ENCODE peak calls at places on chromosomes 2 and 18, in four cellular contexts. M is AG08395, U is LoVo, N is fibroblast of pulmonary artery. F is an unnamed sample.

GRCh38 chr2:65164379-65165023 is 34.6 kb upstream of the RAB1A start:
- DNase-seq in N (no peak), U (no peak), M (no peak), F (no peak)

GRCh38 chr18:78972930-78973331 is 6.7 kb upstream of the SALL3 start:
- DNase-seq in N (no peak), M (no peak), U (no peak), F (no peak)

GRCh38 chr2:241563981-241564595 is 5.5 kb downstream of the BOK start:
- DNase-seq in U (no peak), M (no peak), N (no peak), F (no peak)

GRCh38 chr2:129459200-129459876 is 520.1 kb upstream of the RAB6C start:
- DNase-seq in M (no peak), U (no peak), N (no peak), F (no peak)

GRCh38 chr2:108454440-108454839 is 5.4 kb downstream of the GCC2 start:
- DNase-seq in M (no peak), U (no peak), N (peak), F (no peak)

GRCh38 chr2:36561223-36561944 is 36.6 kb downstream of the FEZ2 start:
- DNase-seq in U (peak), M (peak), N (peak), F (peak)

GRCh38 chr2:150156415-150156814 is 331.1 kb downstream of the RND3 start:
- DNase-seq in N (no peak), U (no peak), M (no peak), F (no peak)

GRCh38 chr2:26964446-26964845 is 6.0 kb upstream of the MAPRE3 start:
- DNase-seq in N (no peak), U (no peak), M (no peak), F (no peak)

GRCh38 chr2:96107883-96108551 is 8.4 kb downstream of the ADRA2B start:
- DNase-seq in U (no peak), M (no peak), N (no peak), F (no peak)

GRCh38 chr2:43759195-43759594 is 14.6 kb upstream of the DYNC2LI1 start:
- DNase-seq in M (peak), U (peak), N (peak), F (peak)

GRCh38 chr2:240567872-240568677 is at the start of gene RNPEPL1:
- DNase-seq in N (no peak), M (peak), U (peak), F (no peak)

GRCh38 chr18:63266888-63267790 is 52.4 kb downstream of the BCL2 start:
- DNase-seq in N (no peak), M (no peak), U (no peak), F (no peak)

GRCh38 chr2:98805412-98806265 is 74.7 kb upstream of the MGAT4A start:
- DNase-seq in N (peak), M (peak), U (no peak), F (peak)

GRCh38 chr2:101124684-101125366 is 26.4 kb downstream of the TBC1D8 start:
- DNase-seq in M (peak), N (peak), U (peak), F (peak)

GRCh38 chr2:123200035-123200434 is 825.1 kb upstream of the CNTNAP5 start:
- DNase-seq in N (no peak), M (no peak), U (no peak), F (no peak)

GRCh38 chr2:160425394-160425793 is 68.2 kb downstream of the RBMS1 start:
- DNase-seq in U (no peak), M (no peak), N (no peak), F (no peak)

GRCh38 chr2:42812899-42813479 is 20.6 kb upstream of the HAAO start:
- DNase-seq in U (peak), N (peak), M (no peak), F (no peak)

GRCh38 chr2:194985258-194985657 is 671.8 kb upstream of the SLC39A10 start:
- DNase-seq in M (no peak), N (no peak), U (no peak), F (no peak)

GRCh38 chr2:63249146-63249545 is 198.5 kb downstream of the OTX1 start:
- DNase-seq in N (no peak), U (no peak), M (no peak), F (no peak)

GRCh38 chr18:79896746-79897145 is 54.7 kb downstream of the SLC66A2 start:
- DNase-seq in M (no peak), U (no peak), N (no peak), F (no peak)

GRCh38 chr2:46309052-46309953 is 12.1 kb downstream of the EPAS1 start:
- DNase-seq in M (peak), N (peak), U (no peak), F (no peak)

GRCh38 chr2:7281802-7282201 is 364.6 kb downstream of the RNF144A start:
- DNase-seq in N (no peak), U (no peak), M (no peak), F (no peak)

GRCh38 chr18:8264861-8265411 is 344.3 kb upstream of the RAB12 start:
- DNase-seq in N (peak), M (no peak), U (no peak), F (no peak)

GRCh38 chr18:22226801-22227200 is 57.4 kb downstream of the GATA6 start:
- DNase-seq in U (no peak), N (no peak), M (no peak), F (no peak)

GRCh38 chr2:19796036-19796703 is 105.6 kb downstream of the TTC32 start:
- DNase-seq in N (peak), U (no peak), M (peak), F (no peak)

GRCh38 chr2:102717308-102718018 is 44.4 kb upstream of the TMEM182 start:
- DNase-seq in M (peak), U (no peak), N (peak), F (peak)

GRCh38 chr18:63924551-63924950 is 16.8 kb downstream of the SERPINB10 start:
- DNase-seq in M (peak), N (peak), U (no peak), F (no peak)

GRCh38 chr2:94980406-94980805 is 45.1 kb upstream of the MAL start:
- DNase-seq in U (no peak), N (no peak), M (no peak), F (no peak)

GRCh38 chr18:33821503-33821902 is 243.5 kb downstream of the ASXL3 start:
- DNase-seq in M (peak), N (peak), U (no peak), F (peak)

GRCh38 chr18:79246309-79247108 is 149.2 kb upstream of the NFATC1 start:
- DNase-seq in M (peak), U (peak), N (peak), F (peak)

GRCh38 chr18:52869942-52870907 is 530.2 kb downstream of the DCC start:
- DNase-seq in M (no peak), N (no peak), U (no peak), F (no peak)

GRCh38 chr2:8487461-8487932 is 194.4 kb upstream of the ID2 start:
- DNase-seq in N (no peak), U (no peak), M (no peak), F (no peak)

GRCh38 chr2:62464608-62465007 is 41.4 kb downstream of the TMEM17 start:
- DNase-seq in U (no peak), N (no peak), M (no peak), F (no peak)

GRCh38 chr2:179528576-179529069 is 264.0 kb upstream of the SESTD1 start:
- DNase-seq in N (no peak), U (no peak), M (no peak), F (no peak)

GRCh38 chr2:241050624-241051577 is 51.2 kb downstream of the MTERF4 start:
- DNase-seq in M (no peak), U (no peak), N (no peak), F (no peak)

F was measured in HS-5.